ENCODE peak calls at places on chromosome 4, in nine cellular contexts. One of them, this sample, is unnamed.
A peak's percentile ranks its signal among the peaks of the same experiment; 100 is the strongest.

GRCh38 chr4:157821814-157822213 is 351.0 kb downstream of the GASK1B start:
- DNase-seq in neuronal stem cell: no peak
- DNase-seq in mesenchymal stem cell: no peak
- DNase-seq in A549: no peak
- DNase-seq in H1: no peak
- DNase-seq in neural progenitor cell: no peak
- DNase-seq in endothelial cell of umbilical vein: no peak
- DNase-seq in GM23338: no peak
- DNase-seq in astrocyte: no peak
- DNase-seq in this sample: no peak

GRCh38 chr4:170047774-170048354 is 21.7 kb upstream of the MFAP3L start:
- DNase-seq in GM23338: peak; percentile 79
- DNase-seq in mesenchymal stem cell: peak; percentile 69
- DNase-seq in astrocyte: peak; percentile 26
- DNase-seq in endothelial cell of umbilical vein: peak; percentile 65
- DNase-seq in A549: peak; percentile 8
- DNase-seq in neural progenitor cell: peak; percentile 77
- DNase-seq in neuronal stem cell: peak; percentile 59
- DNase-seq in H1: no peak
- DNase-seq in this sample: no peak

GRCh38 chr4:48093949-48094550 is 40.0 kb downstream of the TXK start:
- DNase-seq in endothelial cell of umbilical vein: peak; percentile 87
- DNase-seq in A549: peak; percentile 14
- DNase-seq in astrocyte: peak; percentile 60
- DNase-seq in GM23338: peak; percentile 18
- DNase-seq in H1: no peak
- DNase-seq in neural progenitor cell: peak; percentile 38
- DNase-seq in mesenchymal stem cell: peak; percentile 38
- DNase-seq in neuronal stem cell: no peak
- DNase-seq in this sample: peak; percentile 57

GRCh38 chr4:5638976-5639375 is 69.4 kb downstream of the EVC2 start:
- DNase-seq in endothelial cell of umbilical vein: no peak
- DNase-seq in astrocyte: peak; percentile 81
- DNase-seq in neuronal stem cell: no peak
- DNase-seq in neural progenitor cell: no peak
- DNase-seq in mesenchymal stem cell: peak; percentile 63
- DNase-seq in H1: no peak
- DNase-seq in A549: no peak
- DNase-seq in GM23338: no peak
- DNase-seq in this sample: no peak

GRCh38 chr4:56215901-56216300 is 171.4 kb downstream of the AASDH start:
- DNase-seq in A549: peak; percentile 9
- DNase-seq in H1: no peak
- DNase-seq in neural progenitor cell: no peak
- DNase-seq in mesenchymal stem cell: peak; percentile 28
- DNase-seq in GM23338: peak; percentile 43
- DNase-seq in neuronal stem cell: no peak
- DNase-seq in astrocyte: peak; percentile 78
- DNase-seq in endothelial cell of umbilical vein: peak; percentile 26
- DNase-seq in this sample: no peak

GRCh38 chr4:124806403-124806802 is 93.9 kb upstream of the ANKRD50 start:
- DNase-seq in astrocyte: peak; percentile 81
- DNase-seq in neuronal stem cell: no peak
- DNase-seq in endothelial cell of umbilical vein: no peak
- DNase-seq in A549: no peak
- DNase-seq in GM23338: peak; percentile 15
- DNase-seq in mesenchymal stem cell: peak; percentile 72
- DNase-seq in H1: no peak
- DNase-seq in neural progenitor cell: no peak
- DNase-seq in this sample: peak; percentile 4

GRCh38 chr4:185283723-185284122 is 74.3 kb downstream of the SNX25 start:
- DNase-seq in A549: no peak
- DNase-seq in H1: no peak
- DNase-seq in endothelial cell of umbilical vein: peak; percentile 73
- DNase-seq in neural progenitor cell: no peak
- DNase-seq in mesenchymal stem cell: no peak
- DNase-seq in neuronal stem cell: no peak
- DNase-seq in astrocyte: peak; percentile 52
- DNase-seq in GM23338: no peak
- DNase-seq in this sample: no peak

GRCh38 chr4:174069848-174070330 is 213.6 kb downstream of the FBXO8 start:
- DNase-seq in H1: no peak
- DNase-seq in A549: no peak
- DNase-seq in mesenchymal stem cell: peak; percentile 61
- DNase-seq in GM23338: no peak
- DNase-seq in astrocyte: no peak
- DNase-seq in endothelial cell of umbilical vein: peak; percentile 13
- DNase-seq in neural progenitor cell: no peak
- DNase-seq in neuronal stem cell: no peak
- DNase-seq in this sample: no peak

GRCh38 chr4:126306152-126306869 is 991.6 kb downstream of the FAT4 start:
- DNase-seq in astrocyte: no peak
- DNase-seq in H1: no peak
- DNase-seq in neuronal stem cell: no peak
- DNase-seq in GM23338: no peak
- DNase-seq in A549: no peak
- DNase-seq in neural progenitor cell: no peak
- DNase-seq in mesenchymal stem cell: no peak
- DNase-seq in endothelial cell of umbilical vein: no peak
- DNase-seq in this sample: no peak

GRCh38 chr4:123260429-123261052 is 136.1 kb upstream of the SPRY1 start:
- DNase-seq in endothelial cell of umbilical vein: no peak
- DNase-seq in H1: no peak
- DNase-seq in neuronal stem cell: no peak
- DNase-seq in astrocyte: no peak
- DNase-seq in A549: no peak
- DNase-seq in neural progenitor cell: no peak
- DNase-seq in mesenchymal stem cell: no peak
- DNase-seq in GM23338: no peak
- DNase-seq in this sample: no peak
- H3K4me2 ChIP-seq in endothelial cell of umbilical vein: no peak overlapping the region
- H3K4me2 ChIP-seq in H1: no peak overlapping the region
- H3K4me2 ChIP-seq in neuronal stem cell: no peak overlapping the region
- H3K4me2 ChIP-seq in astrocyte: no peak overlapping the region
- H3K4me2 ChIP-seq in A549: no peak overlapping the region
- H3K4me2 ChIP-seq in neural progenitor cell: peak overlapping the region; percentile 1
- H3K4me2 ChIP-seq in mesenchymal stem cell: no peak overlapping the region
- H3K4me2 ChIP-seq in GM23338: no peak overlapping the region
- H3K4me2 ChIP-seq in this sample: no peak overlapping the region

DNA sequence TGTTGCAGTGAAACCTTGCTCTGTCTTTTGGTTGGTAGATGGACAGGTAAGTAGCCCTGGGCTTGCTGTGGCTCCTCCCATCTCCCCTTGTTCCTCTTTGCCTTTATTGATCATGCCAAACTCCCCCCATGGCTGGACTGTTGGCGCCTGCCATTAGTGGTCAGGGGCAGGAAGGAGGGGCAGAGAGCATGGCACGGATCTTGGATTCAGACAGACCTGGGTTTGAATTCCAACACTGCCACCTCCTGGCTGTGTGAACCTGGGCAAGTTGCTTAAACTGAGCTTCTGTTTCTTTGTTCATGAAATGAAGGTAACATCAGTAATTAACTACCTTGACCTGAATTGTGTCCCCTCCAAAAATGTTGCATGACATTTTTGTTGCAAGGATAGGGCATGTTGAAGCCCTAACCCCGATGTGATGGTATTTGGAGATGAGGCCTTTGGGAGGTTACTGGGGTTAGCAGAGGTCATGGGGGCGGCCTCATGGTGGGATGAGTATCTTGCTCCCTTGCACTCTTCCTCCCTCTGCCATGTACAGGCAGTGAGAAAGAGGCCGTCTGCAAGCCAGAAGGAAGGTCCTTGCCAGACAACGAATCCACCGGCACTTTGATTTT is 6.0 kb downstream of the SLC2A9 start:
- DNase-seq in endothelial cell of umbilical vein: peak; percentile 52
- DNase-seq in H1: peak; percentile 74
- DNase-seq in A549: no peak
- DNase-seq in mesenchymal stem cell: no peak
- DNase-seq in GM23338: peak; percentile 82
- DNase-seq in neuronal stem cell: peak; percentile 41
- DNase-seq in neural progenitor cell: peak; percentile 72
- DNase-seq in astrocyte: no peak
- DNase-seq in this sample: no peak
- H3K4me2 ChIP-seq in endothelial cell of umbilical vein: no peak overlapping the region
- H3K4me2 ChIP-seq in H1: no peak overlapping the region
- H3K4me2 ChIP-seq in A549: no peak overlapping the region
- H3K4me2 ChIP-seq in mesenchymal stem cell: no peak overlapping the region
- H3K4me2 ChIP-seq in GM23338: no peak overlapping the region
- H3K4me2 ChIP-seq in neuronal stem cell: no peak overlapping the region
- H3K4me2 ChIP-seq in neural progenitor cell: no peak overlapping the region
- H3K4me2 ChIP-seq in astrocyte: no peak overlapping the region
- H3K4me2 ChIP-seq in this sample: no peak overlapping the region

GRCh38 chr4:140095694-140096482 is 58.1 kb downstream of the MAML3 start:
- DNase-seq in A549: peak; percentile 67
- DNase-seq in neural progenitor cell: no peak
- DNase-seq in endothelial cell of umbilical vein: peak; percentile 95
- DNase-seq in mesenchymal stem cell: peak; percentile 99
- DNase-seq in GM23338: no peak
- DNase-seq in H1: no peak
- DNase-seq in astrocyte: peak; percentile 100
- DNase-seq in neuronal stem cell: no peak
- DNase-seq in this sample: peak; percentile 23
- H3K4me2 ChIP-seq in A549: peak overlapping the region; percentile 88
- H3K4me2 ChIP-seq in neural progenitor cell: no peak overlapping the region
- H3K4me2 ChIP-seq in endothelial cell of umbilical vein: peak overlapping the region; percentile 98
- H3K4me2 ChIP-seq in mesenchymal stem cell: no peak overlapping the region
- H3K4me2 ChIP-seq in GM23338: peak overlapping the region; percentile 60
- H3K4me2 ChIP-seq in H1: no peak overlapping the region
- H3K4me2 ChIP-seq in astrocyte: peak overlapping the region; percentile 60
- H3K4me2 ChIP-seq in neuronal stem cell: no peak overlapping the region
- H3K4me2 ChIP-seq in this sample: no peak overlapping the region

GRCh38 chr4:38075370-38076152 is 115.4 kb downstream of the PTTG2 start:
- DNase-seq in mesenchymal stem cell: peak; percentile 71
- DNase-seq in astrocyte: peak; percentile 26
- DNase-seq in neuronal stem cell: no peak
- DNase-seq in A549: no peak
- DNase-seq in endothelial cell of umbilical vein: peak; percentile 30
- DNase-seq in H1: no peak
- DNase-seq in neural progenitor cell: no peak
- DNase-seq in GM23338: no peak
- DNase-seq in this sample: no peak

GRCh38 chr4:38069271-38069760 is 109.1 kb downstream of the PTTG2 start:
- DNase-seq in endothelial cell of umbilical vein: peak; percentile 38
- DNase-seq in GM23338: peak; percentile 87
- DNase-seq in astrocyte: peak; percentile 80
- DNase-seq in A549: peak; percentile 29
- DNase-seq in H1: no peak
- DNase-seq in neuronal stem cell: peak; percentile 26
- DNase-seq in neural progenitor cell: peak; percentile 74
- DNase-seq in mesenchymal stem cell: peak; percentile 72
- DNase-seq in this sample: peak; percentile 53

GRCh38 chr4:38073596-38074234 is 113.5 kb downstream of the PTTG2 start:
- DNase-seq in GM23338: no peak
- DNase-seq in mesenchymal stem cell: no peak
- DNase-seq in endothelial cell of umbilical vein: no peak
- DNase-seq in neuronal stem cell: no peak
- DNase-seq in neural progenitor cell: no peak
- DNase-seq in astrocyte: no peak
- DNase-seq in A549: no peak
- DNase-seq in H1: no peak
- DNase-seq in this sample: no peak

GRCh38 chr4:38071801-38072567 is 111.8 kb downstream of the PTTG2 start:
- DNase-seq in endothelial cell of umbilical vein: no peak
- DNase-seq in H1: no peak
- DNase-seq in A549: no peak
- DNase-seq in neural progenitor cell: no peak
- DNase-seq in astrocyte: no peak
- DNase-seq in mesenchymal stem cell: peak; percentile 52
- DNase-seq in GM23338: no peak
- DNase-seq in neuronal stem cell: no peak
- DNase-seq in this sample: no peak

GRCh38 chr4:38072578-38072977 is 112.4 kb downstream of the PTTG2 start:
- DNase-seq in mesenchymal stem cell: peak; percentile 57
- DNase-seq in H1: no peak
- DNase-seq in astrocyte: no peak
- DNase-seq in neural progenitor cell: no peak
- DNase-seq in neuronal stem cell: no peak
- DNase-seq in A549: no peak
- DNase-seq in endothelial cell of umbilical vein: no peak
- DNase-seq in GM23338: no peak
- DNase-seq in this sample: no peak
- H3K4me2 ChIP-seq in mesenchymal stem cell: no peak overlapping the region
- H3K4me2 ChIP-seq in H1: no peak overlapping the region
- H3K4me2 ChIP-seq in astrocyte: no peak overlapping the region
- H3K4me2 ChIP-seq in neural progenitor cell: no peak overlapping the region
- H3K4me2 ChIP-seq in neuronal stem cell: no peak overlapping the region
- H3K4me2 ChIP-seq in A549: no peak overlapping the region
- H3K4me2 ChIP-seq in endothelial cell of umbilical vein: no peak overlapping the region
- H3K4me2 ChIP-seq in GM23338: no peak overlapping the region
- H3K4me2 ChIP-seq in this sample: no peak overlapping the region

GRCh38 chr4:63212075-63212474 is 1197.2 kb downstream of the TECRL start:
- DNase-seq in endothelial cell of umbilical vein: no peak
- DNase-seq in neuronal stem cell: no peak
- DNase-seq in GM23338: no peak
- DNase-seq in mesenchymal stem cell: no peak
- DNase-seq in astrocyte: no peak
- DNase-seq in neural progenitor cell: no peak
- DNase-seq in A549: no peak
- DNase-seq in H1: no peak
- DNase-seq in this sample: no peak
- H3K4me2 ChIP-seq in endothelial cell of umbilical vein: no peak overlapping the region
- H3K4me2 ChIP-seq in neuronal stem cell: no peak overlapping the region
- H3K4me2 ChIP-seq in GM23338: no peak overlapping the region
- H3K4me2 ChIP-seq in mesenchymal stem cell: no peak overlapping the region
- H3K4me2 ChIP-seq in astrocyte: no peak overlapping the region
- H3K4me2 ChIP-seq in neural progenitor cell: no peak overlapping the region
- H3K4me2 ChIP-seq in A549: no peak overlapping the region
- H3K4me2 ChIP-seq in H1: no peak overlapping the region
- H3K4me2 ChIP-seq in this sample: no peak overlapping the region

DNA sequence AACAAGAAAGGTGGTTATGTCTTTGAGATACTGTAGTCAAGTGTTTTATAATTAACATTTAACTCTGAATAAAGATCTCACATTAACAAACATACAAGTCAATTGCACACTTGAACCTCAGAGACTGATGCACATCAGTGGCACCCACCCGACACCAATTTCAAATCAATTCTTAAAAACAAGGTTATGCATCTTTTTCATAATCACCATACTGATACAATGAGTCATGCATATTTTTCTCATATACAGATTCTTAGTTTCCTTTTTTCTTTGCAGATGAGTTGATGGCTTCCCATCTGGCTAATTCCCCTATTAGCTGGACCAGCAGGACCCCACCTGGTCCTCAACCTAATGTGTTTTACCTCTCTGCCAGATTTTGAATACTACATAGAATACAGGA is 136.2 kb upstream of the RPL34 start:
- DNase-seq in neural progenitor cell: no peak
- DNase-seq in neuronal stem cell: no peak
- DNase-seq in endothelial cell of umbilical vein: no peak
- DNase-seq in A549: no peak
- DNase-seq in GM23338: no peak
- DNase-seq in astrocyte: no peak
- DNase-seq in H1: no peak
- DNase-seq in mesenchymal stem cell: no peak
- DNase-seq in this sample: no peak
- H3K4me2 ChIP-seq in neural progenitor cell: no peak overlapping the region
- H3K4me2 ChIP-seq in neuronal stem cell: no peak overlapping the region
- H3K4me2 ChIP-seq in endothelial cell of umbilical vein: no peak overlapping the region
- H3K4me2 ChIP-seq in A549: no peak overlapping the region
- H3K4me2 ChIP-seq in GM23338: no peak overlapping the region
- H3K4me2 ChIP-seq in astrocyte: no peak overlapping the region
- H3K4me2 ChIP-seq in H1: no peak overlapping the region
- H3K4me2 ChIP-seq in mesenchymal stem cell: no peak overlapping the region
- H3K4me2 ChIP-seq in this sample: no peak overlapping the region

This sample was measured in keratinocyte.